ENCODE peak calls at places on chromosomes 12 and 14, in seven cellular contexts. G is stimulated activated CD8-positive, alpha-beta memory T cell treated with anti-CD3 and anti-CD28 coated beads, Interleukin-7, amount 100 ng/mL, for 24 hours; P is NCI-H1092 treated with DMSO at 0.1 percent for 48 hours; E is sigmoid colon; B is G401; W is brain microvascular endothelial cell; A is amygdala. Y is an unnamed sample.

GRCh38 chr14:99522457-99522891 is 41.3 kb downstream of the CCNK start:
- DNase-seq in E (peak), G (no peak), W (peak), B (peak), P (peak), A (no peak), Y (peak)

GRCh38 chr12:123131879-123132402 is 18.9 kb downstream of the PITPNM2 start:
- DNase-seq in B (no peak), G (no peak), E (no peak), A (no peak), W (no peak), P (peak), Y (no peak)

GRCh38 chr14:56172571-56172971 is 54.4 kb downstream of the PELI2 start:
- DNase-seq in W (peak), B (no peak), E (no peak), G (no peak), P (no peak), A (no peak), Y (peak)

GRCh38 chr14:51805541-51805940 is 54.9 kb upstream of the GNG2 start:
- DNase-seq in W (no peak), P (no peak), B (no peak), E (no peak), A (no peak), G (no peak), Y (no peak)

GRCh38 chr12:42277426-42278115 is 39.5 kb upstream of the YAF2 start:
- DNase-seq in P (no peak), G (no peak), B (no peak), W (no peak), A (no peak), E (no peak), Y (no peak)

GRCh38 chr12:95789126-95790024 is 1.2 kb downstream of the NTN4 start:
- DNase-seq in W (peak), G (no peak), B (no peak), P (peak), A (no peak), E (no peak), Y (no peak)

GRCh38 chr12:23757541-23757962 is 191.9 kb downstream of the SOX5 start:
- DNase-seq in E (no peak), A (no peak), G (no peak), W (no peak), P (peak), B (no peak), Y (no peak)

GRCh38 chr12:95303476-95303875 is 85.9 kb downstream of the VEZT start:
- DNase-seq in W (no peak), A (no peak), P (no peak), E (no peak), G (no peak), B (no peak), Y (peak)

GRCh38 chr14:106551265-106551664 is 1024.9 kb downstream of the TMEM121 start:
- DNase-seq in W (no peak), P (no peak), B (no peak), A (no peak), G (no peak), E (no peak), Y (no peak)

GRCh38 chr12:57476162-57476992 is 3.3 kb downstream of the ARHGAP9 start:
- DNase-seq in E (no peak), A (no peak), G (no peak), P (no peak), W (no peak), B (no peak), Y (no peak)

GRCh38 chr12:45503887-45504286 is 225.6 kb upstream of the ARID2 start:
- DNase-seq in E (no peak), B (no peak), A (no peak), P (no peak), G (no peak), W (no peak), Y (no peak)

GRCh38 chr12:105748806-105749600 is 389.8 kb downstream of the NUAK1 start:
- DNase-seq in A (peak), E (no peak), G (no peak), W (peak), B (peak), P (no peak), Y (no peak)

GRCh38 chr12:70576341-70577282 is 60.6 kb downstream of the PTPRB start:
- DNase-seq in B (peak), W (peak), E (no peak), P (peak), A (no peak), G (no peak), Y (peak)

GRCh38 chr12:56836800-56837663 is 73.9 kb downstream of the HSD17B6 start:
- DNase-seq in P (no peak), B (no peak), G (no peak), A (no peak), W (peak), E (no peak), Y (peak)

GRCh38 chr12:52221912-52222457 is 11.1 kb upstream of the KRT7 start:
- DNase-seq in A (peak), P (peak), G (peak), B (no peak), E (peak), W (peak), Y (peak)

GRCh38 chr14:89566180-89566579 is 149.1 kb upstream of the FOXN3 start:
- DNase-seq in G (no peak), W (no peak), P (no peak), A (no peak), E (no peak), B (no peak), Y (no peak)

GRCh38 chr14:55800443-55800842 is 220.4 kb downstream of the KTN1 start:
- DNase-seq in E (no peak), G (no peak), P (no peak), B (no peak), A (no peak), W (no peak), Y (no peak)

GRCh38 chr14:103311171-103311997 is 22.7 kb upstream of the EIF5 start:
- DNase-seq in P (no peak), E (no peak), G (no peak), W (no peak), A (no peak), B (peak), Y (no peak)

GRCh38 chr12:2481951-2482350 is 312.8 kb upstream of the FKBP4 start:
- DNase-seq in W (no peak), G (no peak), B (no peak), A (no peak), E (no peak), P (no peak), Y (no peak)

GRCh38 chr14:50345891-50346422 is 33.8 kb downstream of the DMAC2L start:
- DNase-seq in A (no peak), P (no peak), G (no peak), B (no peak), E (no peak), W (no peak), Y (no peak)

GRCh38 chr14:92294506-92294905 is 28.5 kb upstream of the SLC24A4 start:
- DNase-seq in E (no peak), P (no peak), B (no peak), G (no peak), W (no peak), A (no peak), Y (no peak)